ENCODE peak calls at places on chromosome 12, in five cellular contexts. G is RWPE1; M is stimulated activated CD8-positive, alpha-beta memory T cell treated with anti-CD3 and anti-CD28 coated beads, Interleukin-4, amount 100 ng/mL, for 24 hours; Z is AG08396; A is CD14-positive monocyte. B is an unnamed sample.

GRCh38 chr12:40646891-40647290 is 45.3 kb upstream of the CNTN1 start:
- DNase-seq in Z (no peak), G (no peak), A (no peak), M (no peak), B (no peak)

GRCh38 chr12:28021704-28022103 is 49.2 kb upstream of the PTHLH start:
- DNase-seq in G (peak; percentile 36), M (no peak), A (no peak), Z (no peak), B (no peak)

GRCh38 chr12:131375972-131376345 is 334.9 kb upstream of the SFSWAP start:
- DNase-seq in A (no peak), Z (no peak), M (no peak), G (no peak), B (no peak)

GRCh38 chr12:123089631-123090353 is 61.1 kb downstream of the PITPNM2 start:
- DNase-seq in Z (peak; percentile 89), M (no peak), G (peak; percentile 93), A (peak; percentile 76), B (peak; percentile 78)

GRCh38 chr12:43964966-43965365 is 129.1 kb downstream of the TMEM117 start:
- DNase-seq in A (no peak), G (no peak), M (no peak), Z (peak; percentile 8), B (peak; percentile 54)

GRCh38 chr12:88266851-88267360 is 124.8 kb downstream of the TMTC3 start:
- DNase-seq in G (no peak), A (no peak), M (no peak), Z (no peak), B (peak; percentile 35)

GRCh38 chr12:116435984-116436383 is 123.2 kb upstream of the MAP1LC3B2 start:
- DNase-seq in A (no peak), G (no peak), Z (no peak), M (no peak), B (no peak)

GRCh38 chr12:119229837-119230236 is 51.1 kb downstream of the HSPB8 start:
- DNase-seq in A (no peak), M (no peak), G (peak; percentile 68), Z (peak; percentile 63), B (peak; percentile 68)

GRCh38 chr12:46915082-46915481 is 89.3 kb upstream of the SLC38A4 start:
- DNase-seq in A (no peak), G (no peak), Z (peak; percentile 60), M (no peak), B (peak; percentile 29)

GRCh38 chr12:18629916-18630315 is 107.9 kb downstream of the PLCZ1 start:
- DNase-seq in A (no peak), G (no peak), M (no peak), Z (no peak), B (no peak)

GRCh38 chr12:93540506-93540905 is 32.0 kb upstream of the SOCS2 start:
- DNase-seq in Z (no peak), G (no peak), A (no peak), M (no peak), B (no peak)

GRCh38 chr12:57630891-57631433 is 2.0 kb downstream of the B4GALNT1 start:
- DNase-seq in G (no peak), Z (peak; percentile 4), M (no peak), A (no peak), B (no peak)

GRCh38 chr12:67484788-67485480 is 163.6 kb upstream of the DYRK2 start:
- DNase-seq in A (no peak), Z (no peak), M (no peak), G (no peak), B (no peak)

GRCh38 chr12:92470608-92471021 is 232.2 kb upstream of the PLEKHG7 start:
- DNase-seq in A (no peak), M (peak; percentile 5), Z (no peak), G (no peak), B (no peak)

GRCh38 chr12:52310622-52311281 is 10.4 kb downstream of the KRT83 start:
- DNase-seq in Z (peak; percentile 78), M (no peak), G (no peak), A (no peak), B (no peak)

GRCh38 chr12:126397071-126397571 is 1331.9 kb downstream of the AACS start:
- DNase-seq in Z (no peak), G (no peak), A (no peak), M (no peak), B (peak; percentile 44)

GRCh38 chr12:126385785-126386184 is 1320.5 kb downstream of the AACS start:
- DNase-seq in Z (no peak), A (no peak), M (no peak), G (no peak), B (no peak)

GRCh38 chr12:42546709-42547108 is 42.8 kb downstream of the PRICKLE1 start:
- DNase-seq in M (no peak), A (no peak), Z (no peak), G (no peak), B (no peak)

GRCh38 chr12:68406134-68406576 is 74.0 kb upstream of the MDM1 start:
- DNase-seq in Z (peak; percentile 75), A (peak; percentile 56), M (no peak), G (peak; percentile 45), B (no peak)

GRCh38 chr12:110704750-110705149 is 15.8 kb upstream of the HVCN1 start:
- DNase-seq in M (no peak), G (peak; percentile 24), Z (no peak), A (no peak), B (no peak)

GRCh38 chr12:76143343-76144252 is 59.1 kb upstream of the NAP1L1 start:
- DNase-seq in M (no peak), G (no peak), Z (no peak), A (no peak), B (no peak)

GRCh38 chr12:105378821-105379400 is 48.4 kb downstream of the C12orf75 start:
- DNase-seq in G (no peak), Z (no peak), M (no peak), A (no peak), B (peak; percentile 82)

GRCh38 chr12:12713932-12714275 is 3.3 kb upstream of the CDKN1B start:
- DNase-seq in M (no peak), Z (no peak), G (no peak), A (no peak), B (no peak)